ENCODE peak calls at places on chromosomes 2 and 18, in eight cellular contexts. O, N, Q, L, I, W, B and P are unnamed samples.

GRCh38 chr2:217664761-217665160 is 338.0 kb downstream of the TNS1 start:
- DNase-seq in O (no peak), B (no peak), N (no peak), W (no peak), L (no peak), I (no peak), Q (no peak), P (no peak)

GRCh38 chr2:224210495-224211472 is 171.7 kb upstream of the SERPINE2 start:
- DNase-seq in B (peak), O (no peak), Q (peak), W (peak), L (no peak), I (no peak), N (no peak), P (no peak)

GRCh38 chr2:5111581-5111980 is 580.6 kb upstream of the SOX11 start:
- DNase-seq in B (no peak), L (no peak), Q (no peak), N (no peak), I (no peak), O (no peak), W (no peak), P (no peak)

GRCh38 chr18:22324191-22325131 is 93.3 kb downstream of the CTAGE1 start:
- DNase-seq in N (no peak), W (peak), L (no peak), I (peak), Q (peak), B (peak), O (no peak), P (no peak)

GRCh38 chr2:107730898-107731297 is 95.8 kb upstream of the RGPD4 start:
- DNase-seq in I (no peak), O (no peak), Q (peak), L (no peak), W (no peak), N (no peak), B (no peak), P (no peak)

GRCh38 chr2:169276045-169276444 is 86.3 kb downstream of the LRP2 start:
- DNase-seq in N (no peak), O (no peak), I (peak), B (no peak), Q (no peak), W (no peak), L (no peak), P (no peak)

GRCh38 chr2:23380562-23381065 is 4.4 kb upstream of the KLHL29 start:
- DNase-seq in B (no peak), Q (no peak), L (no peak), W (no peak), O (no peak), N (no peak), I (no peak), P (no peak)

GRCh38 chr2:235204923-235205322 is 253.1 kb downstream of the SH3BP4 start:
- DNase-seq in O (no peak), B (peak), I (no peak), N (no peak), Q (no peak), L (no peak), W (peak), P (peak)

GRCh38 chr2:11213975-11214374 is 58.7 kb downstream of the SLC66A3 start:
- DNase-seq in L (no peak), N (no peak), B (no peak), Q (no peak), I (no peak), W (no peak), O (no peak), P (no peak)

GRCh38 chr18:50268022-50268747 is 1.9 kb upstream of the CFAP53 start:
- DNase-seq in B (peak), W (peak), I (peak), N (no peak), O (peak), Q (peak), L (no peak), P (no peak)

GRCh38 chr2:115880558-115880957 is 1438.1 kb downstream of the DPP10 start:
- DNase-seq in W (no peak), B (no peak), O (no peak), N (no peak), I (no peak), L (no peak), Q (no peak), P (no peak)